ENCODE peak calls at places on chromosomes 3 and 15, in nine cellular contexts. S, F, K, J, H, I, N, B and Y are unnamed samples.

GRCh38 chr3:172154768-172155649 is 115.6 kb downstream of the FNDC3B start:
- DNase-seq in S (no peak), F (no peak), K (no peak), J (peak; percentile 56), H (no peak), I (no peak), N (no peak), B (no peak), Y (no peak)

GRCh38 chr3:72334681-72335457 is 513.4 kb downstream of the SHQ1 start:
- DNase-seq in S (no peak), F (peak; percentile 34), K (no peak), J (no peak), H (no peak), I (no peak), N (peak; percentile 52), B (no peak), Y (no peak)

GRCh38 chr15:56351362-56351761 is 13.9 kb upstream of the TEX9 start:
- DNase-seq in S (no peak), F (no peak), K (no peak), J (no peak), H (peak; percentile 48), I (no peak), N (no peak), B (no peak), Y (no peak)

GRCh38 chr3:141275032-141275422 is 43.4 kb downstream of the PXYLP1 start:
- DNase-seq in S (no peak), F (no peak), K (no peak), J (no peak), H (no peak), I (no peak), N (no peak), B (no peak), Y (peak; percentile 76)

GRCh38 chr3:4980229-4981159 is 1.3 kb downstream of the BHLHE40 start:
- DNase-seq in S (peak; percentile 95), F (peak; percentile 87), K (peak; percentile 97), J (peak; percentile 95), H (peak; percentile 79), I (peak; percentile 92), N (peak; percentile 79), B (peak; percentile 64), Y (peak; percentile 94)

GRCh38 chr15:61051570-61052031 is 177.5 kb downstream of the RORA start:
- DNase-seq in S (no peak), F (no peak), K (peak; percentile 71), J (peak; percentile 32), H (peak; percentile 69), I (peak; percentile 34), N (peak; percentile 29), B (peak; percentile 15), Y (peak; percentile 92)

GRCh38 chr3:117097356-117097755 is 387.8 kb downstream of the TUSC7 start:
- DNase-seq in S (no peak), F (no peak), K (no peak), J (no peak), H (no peak), I (no peak), N (no peak), B (no peak), Y (no peak)

GRCh38 chr15:85386261-85386660 is 5.9 kb downstream of the AKAP13 start:
- DNase-seq in S (no peak), F (no peak), K (no peak), J (no peak), H (no peak), I (no peak), N (no peak), B (no peak), Y (no peak)

GRCh38 chr3:194935061-194935460 is 249.4 kb downstream of the FAM43A start:
- DNase-seq in S (no peak), F (no peak), K (no peak), J (no peak), H (no peak), I (no peak), N (no peak), B (no peak), Y (no peak)

GRCh38 chr15:81924667-81925183 is 121.1 kb downstream of the MEX3B start:
- DNase-seq in S (no peak), F (no peak), K (no peak), J (no peak), H (no peak), I (no peak), N (no peak), B (no peak), Y (no peak)
- TF ChIP-seq CTCF in S (no peak), F (no peak), K (no peak), J (no peak), H (no peak), I (no peak), N (no peak), B (no peak), Y (no peak)

GRCh38 chr3:57957823-57958222 is 50.4 kb upstream of the FLNB start:
- DNase-seq in S (no peak), F (no peak), K (no peak), J (no peak), H (no peak), I (no peak), N (no peak), B (no peak), Y (no peak)

GRCh38 chr3:57956833-57957174 is 51.4 kb upstream of the FLNB start:
- DNase-seq in S (no peak), F (no peak), K (no peak), J (no peak), H (no peak), I (no peak), N (no peak), B (no peak), Y (no peak)

GRCh38 chr3:57959407-57960173 is 48.6 kb upstream of the FLNB start:
- DNase-seq in S (no peak), F (peak; percentile 92), K (no peak), J (no peak), H (peak; percentile 62), I (no peak), N (peak; percentile 50), B (no peak), Y (no peak)

GRCh38 chr3:57960174-57960505 is 48.1 kb upstream of the FLNB start:
- DNase-seq in S (no peak), F (no peak), K (no peak), J (no peak), H (no peak), I (no peak), N (no peak), B (no peak), Y (peak; percentile 42)

GRCh38 chr3:57958642-57959406 is 49.4 kb upstream of the FLNB start:
- DNase-seq in S (no peak), F (no peak), K (no peak), J (peak; percentile 64), H (no peak), I (no peak), N (no peak), B (no peak), Y (peak; percentile 39)
- H3K4me3 ChIP-seq in S (no peak overlapping the region), F (no peak overlapping the region), K (no peak overlapping the region), J (no peak overlapping the region), H (no peak overlapping the region), I (no peak overlapping the region), N (no peak overlapping the region), B (no peak overlapping the region), Y (no peak overlapping the region)

DNA sequence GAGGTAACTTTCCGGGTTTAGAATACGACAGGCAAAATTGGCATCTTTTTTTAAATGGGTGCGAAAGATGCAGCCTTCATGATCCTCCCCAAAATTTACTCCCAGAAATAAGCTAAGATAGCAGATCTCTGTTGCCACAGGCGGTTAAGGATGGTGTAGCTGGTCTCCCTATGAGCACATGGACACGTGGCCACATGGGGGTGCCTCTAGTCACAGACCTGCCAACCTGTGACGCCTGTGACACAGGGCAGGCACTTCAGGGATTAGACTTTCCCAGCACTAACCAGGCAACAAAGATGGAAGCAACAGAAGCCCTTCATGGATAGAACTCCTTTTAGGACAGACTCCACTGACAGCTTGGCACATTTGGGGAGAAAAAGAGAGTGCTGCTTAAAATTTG is 320.3 kb downstream of the THSD4 start:
- DNase-seq in S (no peak), F (no peak), K (no peak), J (no peak), H (peak; percentile 15), I (no peak), N (no peak), B (no peak), Y (no peak)
- TF ChIP-seq CTCF in S (no peak), F (no peak), K (no peak), J (no peak), H (no peak), I (no peak), N (no peak), B (no peak), Y (no peak)

DNA sequence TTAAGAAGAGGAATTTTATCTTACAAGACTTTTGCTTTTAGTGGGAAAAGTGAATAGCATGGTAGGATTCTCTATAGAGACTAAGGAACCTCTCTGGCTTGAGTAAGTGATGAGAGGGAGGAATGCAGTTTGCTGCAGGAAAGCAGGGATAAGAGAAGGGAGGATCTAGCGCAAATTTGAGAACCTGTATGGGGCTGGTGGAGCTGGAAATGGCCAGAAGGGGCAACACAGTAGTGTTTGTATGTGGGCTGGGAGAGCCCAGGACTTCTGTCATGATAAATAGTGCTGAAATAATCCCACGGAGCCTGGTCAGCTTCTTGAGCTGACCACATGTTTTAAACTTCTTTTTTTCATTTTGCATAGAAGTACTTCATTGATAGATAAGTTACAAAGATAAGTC is 11.1 kb upstream of the SHC4 start:
- DNase-seq in S (no peak), F (no peak), K (no peak), J (no peak), H (peak; percentile 61), I (no peak), N (peak; percentile 31), B (peak; percentile 4), Y (peak; percentile 44)
- H3K4me3 ChIP-seq in S (no peak overlapping the region), F (no peak overlapping the region), K (no peak overlapping the region), J (no peak overlapping the region), H (peak overlapping the region; percentile 68), I (no peak overlapping the region), N (no peak overlapping the region), B (no peak overlapping the region), Y (no peak overlapping the region)

GRCh38 chr3:20043398-20043797 is 3.2 kb downstream of the KAT2B start:
- DNase-seq in S (peak; percentile 93), F (peak; percentile 54), K (peak; percentile 92), J (peak; percentile 93), H (no peak), I (peak; percentile 78), N (no peak), B (no peak), Y (peak; percentile 57)

GRCh38 chr3:20041197-20041780 is 1.0 kb downstream of the KAT2B start:
- DNase-seq in S (peak; percentile 87), F (peak; percentile 69), K (peak; percentile 91), J (peak; percentile 91), H (peak; percentile 70), I (peak; percentile 90), N (peak; percentile 58), B (peak; percentile 39), Y (peak; percentile 35)

GRCh38 chr3:20040476-20041196 is 390 bp downstream of the KAT2B start:
- DNase-seq in S (peak; percentile 75), F (peak; percentile 74), K (peak; percentile 91), J (peak; percentile 85), H (peak; percentile 81), I (peak; percentile 73), N (peak; percentile 84), B (peak; percentile 68), Y (peak; percentile 74)

GRCh38 chr3:20043825-20044224 is 3.6 kb downstream of the KAT2B start:
- DNase-seq in S (no peak), F (no peak), K (no peak), J (no peak), H (no peak), I (no peak), N (no peak), B (no peak), Y (no peak)

DNA sequence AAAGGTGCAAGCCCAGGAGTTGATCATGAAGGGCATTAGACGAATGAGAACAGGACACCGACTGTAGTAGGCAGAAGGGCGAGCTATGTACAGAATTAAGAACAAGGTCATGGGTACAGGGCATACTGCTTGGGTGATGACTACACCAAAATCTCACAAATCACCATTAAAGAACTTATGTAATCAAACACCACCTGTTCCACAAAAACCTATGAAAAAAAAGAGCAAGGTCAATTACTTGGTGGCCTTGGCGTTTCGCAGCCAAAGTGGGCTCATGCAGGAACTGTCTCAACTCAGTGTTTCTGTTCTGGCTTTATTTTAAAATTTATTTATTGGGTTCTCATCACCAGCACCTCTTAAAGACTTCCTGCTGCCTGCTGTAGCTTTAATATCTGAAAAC is 2.1 kb downstream of the KAT2B start:
- DNase-seq in S (no peak), F (no peak), K (no peak), J (no peak), H (no peak), I (no peak), N (no peak), B (no peak), Y (no peak)
- TF ChIP-seq CTCF in S (no peak), F (no peak), K (no peak), J (no peak), H (no peak), I (no peak), N (no peak), B (no peak), Y (no peak)